ENCODE peak calls at places on chromosomes 16 and 17, in eight cellular contexts. One of them, this sample, is unnamed.

GRCh38 chr17:30549864-30550511 is 72.8 kb downstream of the GOSR1 start:
- DNase-seq in NB4: no peak
- DNase-seq in Calu3: no peak
- DNase-seq in activated B cell treated with CpG ODN at 0.5 μM for 24 hours: peak; percentile 11
- DNase-seq in AG10803: no peak
- DNase-seq in fibroblast of mammary gland: peak; percentile 23
- DNase-seq in cardiac muscle cell: no peak
- DNase-seq in thyroid gland: no peak
- DNase-seq in this sample: no peak

GRCh38 chr17:6177941-6178694 is 107.9 kb downstream of the WSCD1 start:
- DNase-seq in NB4: peak; percentile 3
- DNase-seq in Calu3: no peak
- DNase-seq in activated B cell treated with CpG ODN at 0.5 μM for 24 hours: no peak
- DNase-seq in AG10803: no peak
- DNase-seq in fibroblast of mammary gland: no peak
- DNase-seq in cardiac muscle cell: no peak
- DNase-seq in thyroid gland: no peak
- DNase-seq in this sample: no peak

GRCh38 chr17:47225436-47225858 is 16.3 kb downstream of the MYL4 start:
- DNase-seq in NB4: no peak
- DNase-seq in Calu3: peak; percentile 70
- DNase-seq in activated B cell treated with CpG ODN at 0.5 μM for 24 hours: no peak
- DNase-seq in AG10803: peak; percentile 84
- DNase-seq in fibroblast of mammary gland: peak; percentile 98
- DNase-seq in cardiac muscle cell: peak; percentile 93
- DNase-seq in thyroid gland: peak; percentile 73
- DNase-seq in this sample: no peak

GRCh38 chr17:76136276-76137025 is 4.6 kb downstream of the FOXJ1 start:
- DNase-seq in NB4: no peak
- DNase-seq in Calu3: no peak
- DNase-seq in activated B cell treated with CpG ODN at 0.5 μM for 24 hours: no peak
- DNase-seq in AG10803: no peak
- DNase-seq in fibroblast of mammary gland: no peak
- DNase-seq in cardiac muscle cell: no peak
- DNase-seq in thyroid gland: no peak
- DNase-seq in this sample: no peak

GRCh38 chr17:79230576-79230975 is 156.0 kb downstream of the ENGASE start:
- DNase-seq in NB4: no peak
- DNase-seq in Calu3: no peak
- DNase-seq in activated B cell treated with CpG ODN at 0.5 μM for 24 hours: no peak
- DNase-seq in AG10803: no peak
- DNase-seq in fibroblast of mammary gland: no peak
- DNase-seq in cardiac muscle cell: no peak
- DNase-seq in thyroid gland: no peak
- DNase-seq in this sample: no peak

GRCh38 chr16:70749681-70750601 is 51.0 kb downstream of the VAC14 start:
- DNase-seq in NB4: peak; percentile 74
- DNase-seq in Calu3: no peak
- DNase-seq in activated B cell treated with CpG ODN at 0.5 μM for 24 hours: no peak
- DNase-seq in AG10803: no peak
- DNase-seq in fibroblast of mammary gland: peak; percentile 33
- DNase-seq in cardiac muscle cell: peak; percentile 16
- DNase-seq in thyroid gland: peak; percentile 61
- DNase-seq in this sample: no peak

GRCh38 chr17:34820166-34820920 is 140.9 kb downstream of the CCT6B start:
- DNase-seq in NB4: no peak
- DNase-seq in Calu3: no peak
- DNase-seq in activated B cell treated with CpG ODN at 0.5 μM for 24 hours: no peak
- DNase-seq in AG10803: no peak
- DNase-seq in fibroblast of mammary gland: no peak
- DNase-seq in cardiac muscle cell: no peak
- DNase-seq in thyroid gland: no peak
- DNase-seq in this sample: no peak

GRCh38 chr16:10558746-10559641 is 21.4 kb downstream of the EMP2 start:
- DNase-seq in NB4: no peak
- DNase-seq in Calu3: peak; percentile 42
- DNase-seq in activated B cell treated with CpG ODN at 0.5 μM for 24 hours: no peak
- DNase-seq in AG10803: peak; percentile 77
- DNase-seq in fibroblast of mammary gland: peak; percentile 82
- DNase-seq in cardiac muscle cell: peak; percentile 73
- DNase-seq in thyroid gland: peak; percentile 31
- DNase-seq in this sample: no peak

GRCh38 chr16:62190426-62190825 is 154.2 kb upstream of the CDH8 start:
- DNase-seq in NB4: peak; percentile 28
- DNase-seq in Calu3: no peak
- DNase-seq in activated B cell treated with CpG ODN at 0.5 μM for 24 hours: no peak
- DNase-seq in AG10803: no peak
- DNase-seq in fibroblast of mammary gland: no peak
- DNase-seq in cardiac muscle cell: peak; percentile 0
- DNase-seq in thyroid gland: no peak
- DNase-seq in this sample: no peak

GRCh38 chr17:61209524-61209923 is 190.1 kb upstream of the TBX2 start:
- DNase-seq in NB4: no peak
- DNase-seq in Calu3: no peak
- DNase-seq in activated B cell treated with CpG ODN at 0.5 μM for 24 hours: no peak
- DNase-seq in AG10803: no peak
- DNase-seq in fibroblast of mammary gland: no peak
- DNase-seq in cardiac muscle cell: no peak
- DNase-seq in thyroid gland: no peak
- DNase-seq in this sample: no peak

GRCh38 chr17:59825533-59826316 is 67.0 kb downstream of the TUBD1 start:
- DNase-seq in NB4: no peak
- DNase-seq in Calu3: no peak
- DNase-seq in activated B cell treated with CpG ODN at 0.5 μM for 24 hours: no peak
- DNase-seq in AG10803: peak; percentile 89
- DNase-seq in fibroblast of mammary gland: peak; percentile 97
- DNase-seq in cardiac muscle cell: peak; percentile 76
- DNase-seq in thyroid gland: no peak
- DNase-seq in this sample: no peak

GRCh38 chr17:75638893-75639292 is 5.7 kb downstream of the SMIM5 start:
- DNase-seq in NB4: no peak
- DNase-seq in Calu3: no peak
- DNase-seq in activated B cell treated with CpG ODN at 0.5 μM for 24 hours: no peak
- DNase-seq in AG10803: no peak
- DNase-seq in fibroblast of mammary gland: no peak
- DNase-seq in cardiac muscle cell: no peak
- DNase-seq in thyroid gland: peak; percentile 92
- DNase-seq in this sample: no peak

GRCh38 chr17:5422505-5422904 is 2.5 kb downstream of the RPAIN start:
- DNase-seq in NB4: no peak
- DNase-seq in Calu3: no peak
- DNase-seq in activated B cell treated with CpG ODN at 0.5 μM for 24 hours: no peak
- DNase-seq in AG10803: peak; percentile 61
- DNase-seq in fibroblast of mammary gland: peak; percentile 81
- DNase-seq in cardiac muscle cell: peak; percentile 21
- DNase-seq in thyroid gland: no peak
- DNase-seq in this sample: no peak

GRCh38 chr16:11629071-11630030 is 38.9 kb upstream of the SNN start:
- DNase-seq in NB4: peak; percentile 77
- DNase-seq in Calu3: no peak
- DNase-seq in activated B cell treated with CpG ODN at 0.5 μM for 24 hours: no peak
- DNase-seq in AG10803: no peak
- DNase-seq in fibroblast of mammary gland: no peak
- DNase-seq in cardiac muscle cell: no peak
- DNase-seq in thyroid gland: no peak
- DNase-seq in this sample: no peak

GRCh38 chr17:30550512-30551273 is 73.5 kb downstream of the GOSR1 start:
- DNase-seq in NB4: peak; percentile 100
- DNase-seq in Calu3: peak; percentile 37
- DNase-seq in activated B cell treated with CpG ODN at 0.5 μM for 24 hours: peak; percentile 32
- DNase-seq in AG10803: peak; percentile 13
- DNase-seq in fibroblast of mammary gland: peak; percentile 78
- DNase-seq in cardiac muscle cell: peak; percentile 49
- DNase-seq in thyroid gland: no peak
- DNase-seq in this sample: no peak

GRCh38 chr16:14181371-14182050 is 110.4 kb downstream of the MRTFB start:
- DNase-seq in NB4: peak; percentile 60
- DNase-seq in Calu3: no peak
- DNase-seq in activated B cell treated with CpG ODN at 0.5 μM for 24 hours: no peak
- DNase-seq in AG10803: peak; percentile 85
- DNase-seq in fibroblast of mammary gland: peak; percentile 96
- DNase-seq in cardiac muscle cell: peak; percentile 83
- DNase-seq in thyroid gland: no peak
- DNase-seq in this sample: no peak

GRCh38 chr17:74863420-74864296 is 4.0 kb upstream of the GRIN2C start:
- DNase-seq in NB4: no peak
- DNase-seq in Calu3: no peak
- DNase-seq in activated B cell treated with CpG ODN at 0.5 μM for 24 hours: no peak
- DNase-seq in AG10803: no peak
- DNase-seq in fibroblast of mammary gland: no peak
- DNase-seq in cardiac muscle cell: no peak
- DNase-seq in thyroid gland: no peak
- DNase-seq in this sample: no peak

GRCh38 chr16:10921536-10922327 is 20.5 kb downstream of the DEXI start:
- DNase-seq in NB4: no peak
- DNase-seq in Calu3: no peak
- DNase-seq in activated B cell treated with CpG ODN at 0.5 μM for 24 hours: no peak
- DNase-seq in AG10803: peak; percentile 25
- DNase-seq in fibroblast of mammary gland: peak; percentile 33
- DNase-seq in cardiac muscle cell: peak; percentile 40
- DNase-seq in thyroid gland: no peak
- DNase-seq in this sample: no peak

GRCh38 chr16:15606521-15607220 is 36.3 kb downstream of the MARF1 start:
- DNase-seq in NB4: no peak
- DNase-seq in Calu3: no peak
- DNase-seq in activated B cell treated with CpG ODN at 0.5 μM for 24 hours: no peak
- DNase-seq in AG10803: no peak
- DNase-seq in fibroblast of mammary gland: no peak
- DNase-seq in cardiac muscle cell: no peak
- DNase-seq in thyroid gland: no peak
- DNase-seq in this sample: no peak

GRCh38 chr17:79332011-79332410 is 257.4 kb downstream of the ENGASE start:
- DNase-seq in NB4: no peak
- DNase-seq in Calu3: no peak
- DNase-seq in activated B cell treated with CpG ODN at 0.5 μM for 24 hours: no peak
- DNase-seq in AG10803: no peak
- DNase-seq in fibroblast of mammary gland: no peak
- DNase-seq in cardiac muscle cell: no peak
- DNase-seq in thyroid gland: no peak
- DNase-seq in this sample: no peak

GRCh38 chr17:81277421-81277820 is 17.7 kb downstream of the SLC38A10 start:
- DNase-seq in NB4: no peak
- DNase-seq in Calu3: no peak
- DNase-seq in activated B cell treated with CpG ODN at 0.5 μM for 24 hours: no peak
- DNase-seq in AG10803: no peak
- DNase-seq in fibroblast of mammary gland: no peak
- DNase-seq in cardiac muscle cell: peak; percentile 42
- DNase-seq in thyroid gland: peak; percentile 96
- DNase-seq in this sample: no peak

GRCh38 chr16:79656537-79657115 is 56.1 kb upstream of the MAF start:
- DNase-seq in NB4: no peak
- DNase-seq in Calu3: no peak
- DNase-seq in activated B cell treated with CpG ODN at 0.5 μM for 24 hours: no peak
- DNase-seq in AG10803: no peak
- DNase-seq in fibroblast of mammary gland: no peak
- DNase-seq in cardiac muscle cell: no peak
- DNase-seq in thyroid gland: peak; percentile 48
- DNase-seq in this sample: no peak

GRCh38 chr16:79662122-79662521 is 61.6 kb upstream of the MAF start:
- DNase-seq in NB4: no peak
- DNase-seq in Calu3: no peak
- DNase-seq in activated B cell treated with CpG ODN at 0.5 μM for 24 hours: no peak
- DNase-seq in AG10803: no peak
- DNase-seq in fibroblast of mammary gland: no peak
- DNase-seq in cardiac muscle cell: no peak
- DNase-seq in thyroid gland: no peak
- DNase-seq in this sample: no peak

GRCh38 chr16:79661578-79661977 is 61.0 kb upstream of the MAF start:
- DNase-seq in NB4: no peak
- DNase-seq in Calu3: no peak
- DNase-seq in activated B cell treated with CpG ODN at 0.5 μM for 24 hours: no peak
- DNase-seq in AG10803: no peak
- DNase-seq in fibroblast of mammary gland: no peak
- DNase-seq in cardiac muscle cell: no peak
- DNase-seq in thyroid gland: no peak
- DNase-seq in this sample: no peak

GRCh38 chr16:79659352-79659751 is 58.8 kb upstream of the MAF start:
- DNase-seq in NB4: no peak
- DNase-seq in Calu3: no peak
- DNase-seq in activated B cell treated with CpG ODN at 0.5 μM for 24 hours: no peak
- DNase-seq in AG10803: no peak
- DNase-seq in fibroblast of mammary gland: no peak
- DNase-seq in cardiac muscle cell: no peak
- DNase-seq in thyroid gland: no peak
- DNase-seq in this sample: no peak

GRCh38 chr16:79658301-79659001 is 57.9 kb upstream of the MAF start:
- DNase-seq in NB4: peak; percentile 43
- DNase-seq in Calu3: peak; percentile 84
- DNase-seq in activated B cell treated with CpG ODN at 0.5 μM for 24 hours: no peak
- DNase-seq in AG10803: peak; percentile 48
- DNase-seq in fibroblast of mammary gland: peak; percentile 79
- DNase-seq in cardiac muscle cell: peak; percentile 84
- DNase-seq in thyroid gland: no peak
- DNase-seq in this sample: no peak
- TF ChIP-seq CTCF in NB4: no peak
- TF ChIP-seq CTCF in Calu3: no peak
- TF ChIP-seq CTCF in activated B cell treated with CpG ODN at 0.5 μM for 24 hours: no peak
- TF ChIP-seq CTCF in AG10803: no peak
- TF ChIP-seq CTCF in fibroblast of mammary gland: no peak
- TF ChIP-seq CTCF in cardiac muscle cell: no peak
- TF ChIP-seq CTCF in thyroid gland: no peak
- TF ChIP-seq CTCF in this sample: no peak

GRCh38 chr16:66549284-66550131 is at the start of gene TK2:
- DNase-seq in NB4: peak; percentile 88
- DNase-seq in Calu3: peak; percentile 66
- DNase-seq in activated B cell treated with CpG ODN at 0.5 μM for 24 hours: peak; percentile 64
- DNase-seq in AG10803: peak; percentile 76
- DNase-seq in fibroblast of mammary gland: peak; percentile 68
- DNase-seq in cardiac muscle cell: peak; percentile 85
- DNase-seq in thyroid gland: peak; percentile 72
- DNase-seq in this sample: peak; percentile 85
- TF ChIP-seq CTCF in NB4: peak; percentile 20
- TF ChIP-seq CTCF in Calu3: no peak
- TF ChIP-seq CTCF in activated B cell treated with CpG ODN at 0.5 μM for 24 hours: no peak
- TF ChIP-seq CTCF in AG10803: peak; percentile 27
- TF ChIP-seq CTCF in fibroblast of mammary gland: no peak
- TF ChIP-seq CTCF in cardiac muscle cell: peak; percentile 32
- TF ChIP-seq CTCF in thyroid gland: peak; percentile 17
- TF ChIP-seq CTCF in this sample: peak; percentile 1

GRCh38 chr17:4304417-4305027 is 40.7 kb upstream of the ANKFY1 start:
- DNase-seq in NB4: peak; percentile 48
- DNase-seq in Calu3: peak; percentile 24
- DNase-seq in activated B cell treated with CpG ODN at 0.5 μM for 24 hours: no peak
- DNase-seq in AG10803: peak; percentile 46
- DNase-seq in fibroblast of mammary gland: peak; percentile 62
- DNase-seq in cardiac muscle cell: peak; percentile 61
- DNase-seq in thyroid gland: peak; percentile 21
- DNase-seq in this sample: peak; percentile 58
- TF ChIP-seq CTCF in NB4: peak; percentile 47
- TF ChIP-seq CTCF in Calu3: no peak
- TF ChIP-seq CTCF in activated B cell treated with CpG ODN at 0.5 μM for 24 hours: peak; percentile 53
- TF ChIP-seq CTCF in AG10803: peak; percentile 83
- TF ChIP-seq CTCF in fibroblast of mammary gland: peak; percentile 81
- TF ChIP-seq CTCF in cardiac muscle cell: peak; percentile 74
- TF ChIP-seq CTCF in thyroid gland: peak; percentile 18
- TF ChIP-seq CTCF in this sample: peak; percentile 59

DNA sequence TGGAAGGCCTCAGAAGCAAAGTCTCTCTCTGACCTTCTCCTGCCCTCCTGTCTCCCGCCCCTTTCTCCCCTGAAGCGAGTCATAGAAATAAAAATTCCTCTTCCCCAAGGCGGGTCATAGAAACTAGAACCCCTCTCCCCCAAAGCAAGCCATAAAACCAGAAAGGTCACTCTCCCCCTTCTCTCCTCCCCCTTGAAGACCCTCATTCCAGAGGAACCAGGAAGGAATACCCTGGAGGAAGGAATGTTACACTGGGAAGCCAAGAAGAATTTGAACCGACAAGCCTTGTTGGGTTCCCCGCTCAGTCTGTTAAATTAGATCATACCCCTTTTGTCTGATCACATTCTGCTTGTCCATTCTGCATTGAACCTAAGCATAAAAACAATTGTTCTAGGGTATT is 2.7 kb upstream of the GJC1 start:
- DNase-seq in NB4: no peak
- DNase-seq in Calu3: no peak
- DNase-seq in activated B cell treated with CpG ODN at 0.5 μM for 24 hours: no peak
- DNase-seq in AG10803: no peak
- DNase-seq in fibroblast of mammary gland: no peak
- DNase-seq in cardiac muscle cell: no peak
- DNase-seq in thyroid gland: no peak
- DNase-seq in this sample: no peak
- TF ChIP-seq CTCF in NB4: no peak
- TF ChIP-seq CTCF in Calu3: no peak
- TF ChIP-seq CTCF in activated B cell treated with CpG ODN at 0.5 μM for 24 hours: no peak
- TF ChIP-seq CTCF in AG10803: no peak
- TF ChIP-seq CTCF in fibroblast of mammary gland: no peak
- TF ChIP-seq CTCF in cardiac muscle cell: no peak
- TF ChIP-seq CTCF in thyroid gland: no peak
- TF ChIP-seq CTCF in this sample: no peak